ENCODE peak calls at places on chromosomes 16 and 17, in seven cellular contexts. P is GM23248, D is stomach, J is left ventricle myocardium inferior, C is heart left ventricle, W is GM23338, S is fibroblast of lung. T is an unnamed sample.

GRCh38 chr16:66335704-66336329 is 30.7 kb upstream of the CDH5 start:
- DNase-seq in W (no peak), D (no peak), J (peak), S (peak), C (no peak), P (no peak), T (no peak)

GRCh38 chr17:35094902-35095301 is 24.8 kb downstream of the RAD51D start:
- DNase-seq in W (no peak), D (no peak), J (no peak), C (no peak), P (peak), S (peak), T (no peak)

GRCh38 chr17:9064311-9064834 is 43.1 kb downstream of the NTN1 start:
- DNase-seq in J (no peak), S (no peak), D (no peak), C (no peak), W (no peak), P (no peak), T (no peak)

GRCh38 chr17:43042025-43042424 is 17.0 kb downstream of the RND2 start:
- DNase-seq in C (no peak), D (no peak), J (no peak), S (peak), P (peak), W (peak), T (no peak)

GRCh38 chr16:88287219-88287618 is 95.5 kb upstream of the ZNF469 start:
- DNase-seq in W (peak), S (peak), D (no peak), C (no peak), P (no peak), J (no peak), T (peak)

GRCh38 chr17:2347805-2348685 is 10.7 kb downstream of the SGSM2 start:
- DNase-seq in J (no peak), D (peak), P (peak), C (no peak), S (peak), W (peak), T (no peak)

GRCh38 chr16:87207509-87207908 is 109.7 kb downstream of the C16orf95 start:
- DNase-seq in C (no peak), D (no peak), P (peak), S (peak), J (no peak), W (no peak), T (no peak)

GRCh38 chr17:79630821-79631639 is 20.2 kb upstream of the RBFOX3 start:
- DNase-seq in D (peak), C (no peak), P (no peak), W (no peak), S (no peak), J (peak), T (peak)

GRCh38 chr17:54967621-54968258 is 714 bp downstream of the COX11 start:
- DNase-seq in W (peak), P (peak), S (peak), J (no peak), D (no peak), C (no peak), T (no peak)

GRCh38 chr17:51119415-51120356 is 982 bp downstream of the SPAG9 start:
- DNase-seq in W (peak), C (peak), D (peak), P (peak), S (peak), J (peak), T (peak)

GRCh38 chr17:3005696-3006095 is 57.7 kb downstream of the OR1D5 start:
- DNase-seq in D (no peak), C (peak), P (no peak), W (no peak), S (no peak), J (no peak), T (peak)

GRCh38 chr17:81239714-81240555 is 817 bp downstream of the NDUFAF8 start:
- DNase-seq in J (no peak), C (no peak), W (peak), P (peak), S (no peak), D (no peak), T (no peak)

GRCh38 chr17:66647391-66647983 is 187.4 kb upstream of the CACNG5 start:
- DNase-seq in C (no peak), W (no peak), J (no peak), P (no peak), S (no peak), D (no peak), T (no peak)

GRCh38 chr16:21649196-21649595 is 3.2 kb downstream of the IGSF6 start:
- DNase-seq in D (no peak), C (no peak), J (no peak), W (no peak), S (no peak), P (no peak), T (no peak)

GRCh38 chr17:49580981-49581644 is 5.4 kb downstream of the NXPH3 start:
- DNase-seq in J (no peak), D (no peak), P (no peak), C (no peak), S (no peak), W (no peak), T (no peak)

GRCh38 chr16:54538241-54538640 is 251.7 kb upstream of the IRX3 start:
- DNase-seq in D (no peak), W (no peak), C (no peak), P (peak), S (no peak), J (no peak), T (no peak)

GRCh38 chr16:22762486-22762885 is 51.5 kb upstream of the HS3ST2 start:
- DNase-seq in P (no peak), J (no peak), C (no peak), S (no peak), D (no peak), W (no peak), T (no peak)

GRCh38 chr17:28597606-28598383 is 1.0 kb downstream of the SPAG5 start:
- DNase-seq in P (no peak), W (no peak), D (no peak), J (no peak), C (no peak), S (no peak), T (no peak)

GRCh38 chr16:47211218-47211617 is 67.5 kb upstream of the NETO2 start:
- DNase-seq in S (no peak), P (no peak), J (no peak), W (no peak), D (no peak), C (no peak), T (no peak)

GRCh38 chr16:85800321-85800669 is 800 bp downstream of the COX4I1 start:
- DNase-seq in P (peak), J (no peak), W (peak), S (no peak), C (no peak), D (no peak), T (no peak)

GRCh38 chr16:85309656-85310587 is 197.7 kb upstream of the CIBAR2 start:
- DNase-seq in S (no peak), C (peak), W (peak), J (peak), D (no peak), P (no peak), T (no peak)

GRCh38 chr17:71503710-71504471 is 616.9 kb upstream of the SOX9 start:
- DNase-seq in D (no peak), C (no peak), W (peak), S (peak), P (no peak), J (no peak), T (no peak)

GRCh38 chr16:56651586-56651985 is at the start of gene MT1B:
- DNase-seq in S (no peak), P (no peak), D (no peak), C (no peak), W (no peak), J (no peak), T (no peak)

GRCh38 chr17:76539631-76540271 is at the start of gene PRCD:
- DNase-seq in S (no peak), D (no peak), P (no peak), W (peak), C (no peak), J (peak), T (peak)

GRCh38 chr17:40363480-40363838 is 1.1 kb downstream of the GJD3 start:
- DNase-seq in C (peak), S (peak), P (peak), D (no peak), W (no peak), J (no peak), T (peak)
- H3K4me3 ChIP-seq in C (peak), S (peak), P (peak), D (peak), W (peak), J (peak), T (no peak)

GRCh38 chr17:65137076-65137935 is at the start of gene RGS9:
- DNase-seq in J (peak), W (peak), P (peak), C (peak), S (peak), D (peak), T (peak)
- H3K27ac ChIP-seq in J (no peak), W (no peak), P (no peak), C (no peak), S (no peak), D (peak), T (no peak)

GRCh38 chr16:89994389-89994720 is 24.9 kb downstream of the DBNDD1 start:
- DNase-seq in W (no peak), J (no peak), S (no peak), C (no peak), P (no peak), D (no peak), T (no peak)
- H3K4me3 ChIP-seq in W (no peak), J (no peak), S (no peak), C (no peak), P (no peak), D (no peak), T (no peak)

GRCh38 chr16:72825912-72826621 is 221.9 kb downstream of the ZFHX3 start:
- DNase-seq in W (no peak), J (no peak), D (no peak), S (no peak), P (no peak), C (no peak), T (no peak)

GRCh38 chr16:72824761-72825160 is 223.2 kb downstream of the ZFHX3 start:
- DNase-seq in W (no peak), D (no peak), J (no peak), S (no peak), C (no peak), P (no peak), T (no peak)

GRCh38 chr16:72827907-72828306 is 220.0 kb downstream of the ZFHX3 start:
- DNase-seq in D (no peak), W (no peak), S (no peak), J (no peak), C (no peak), P (no peak), T (no peak)

GRCh38 chr16:72821551-72821950 is 226.4 kb downstream of the ZFHX3 start:
- DNase-seq in D (no peak), W (no peak), C (no peak), S (no peak), J (no peak), P (no peak), T (no peak)

DNA sequence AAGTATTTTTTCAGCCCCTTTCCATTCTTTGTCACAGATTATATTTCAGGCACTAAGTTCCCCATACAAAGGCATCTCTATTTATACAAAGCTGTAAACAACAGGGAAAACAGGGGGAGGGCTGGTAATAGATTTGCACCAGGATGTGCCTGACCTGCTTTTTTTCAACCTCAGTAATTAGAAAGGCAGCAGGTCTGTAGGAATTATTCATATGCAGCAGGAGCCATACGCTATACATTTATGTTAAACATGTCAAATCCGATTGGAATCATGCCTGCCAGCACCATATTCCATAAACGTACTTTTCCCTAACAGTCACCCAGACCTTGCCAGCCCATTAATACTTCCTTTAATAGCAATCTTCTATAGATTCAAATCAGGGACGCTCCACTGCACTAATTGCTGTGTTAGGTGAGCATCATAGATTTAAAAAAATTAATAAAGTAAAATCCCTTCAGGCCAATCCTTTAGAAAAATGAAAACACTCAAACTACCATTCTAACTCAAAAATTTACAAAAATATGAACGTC is 223.9 kb downstream of the ZFHX3 start:
- DNase-seq in J (no peak), P (no peak), S (no peak), C (no peak), W (no peak), D (no peak), T (no peak)
- H3K27ac ChIP-seq in J (no peak), P (no peak), S (no peak), C (no peak), W (no peak), D (no peak), T (no peak)

GRCh38 chr17:15913826-15914225 is 31.1 kb upstream of the ADORA2B start:
- DNase-seq in J (no peak), C (no peak), D (no peak), W (no peak), P (no peak), S (no peak), T (no peak)
- H3K4me3 ChIP-seq in J (no peak), C (no peak), D (no peak), W (no peak), P (no peak), S (no peak), T (no peak)

GRCh38 chr17:17356149-17356930 is 53.2 kb downstream of the NT5M start:
- DNase-seq in C (peak), P (peak), D (peak), W (peak), S (peak), J (peak), T (peak)
- H3K27ac ChIP-seq in C (no peak), P (no peak), D (no peak), W (no peak), S (no peak), J (no peak), T (no peak)

GRCh38 chr16:70427786-70428177 is 11.1 kb downstream of the ST3GAL2 start:
- DNase-seq in J (no peak), P (no peak), S (no peak), D (no peak), C (no peak), W (no peak), T (no peak)
- H3K4me3 ChIP-seq in J (peak), P (no peak), S (no peak), D (no peak), C (no peak), W (peak), T (no peak)

GRCh38 chr17:56432443-56432842 is 161.1 kb upstream of the NOG start:
- DNase-seq in P (no peak), W (no peak), S (no peak), J (no peak), C (no peak), D (no peak), T (no peak)
- H3K27ac ChIP-seq in P (no peak), W (no peak), S (no peak), J (no peak), C (no peak), D (no peak), T (no peak)

GRCh38 chr17:57832711-57833596 is 16.9 kb downstream of the MRPS23 start:
- DNase-seq in J (peak), C (peak), W (peak), S (peak), P (peak), D (peak), T (peak)
- H3K4me3 ChIP-seq in J (peak), C (peak), W (peak), S (peak), P (peak), D (peak), T (peak)

GRCh38 chr16:3536271-3536671 is 35.5 kb downstream of the CLUAP1 start:
- DNase-seq in W (no peak), C (no peak), P (peak), S (peak), J (no peak), D (no peak), T (no peak)
- H3K27ac ChIP-seq in W (no peak), C (peak), P (peak), S (peak), J (peak), D (no peak), T (peak)

T was measured in aorta.